ENCODE peak calls at places on chromosomes 13 and 19, in six cellular contexts. Q is HuH-7, K is T follicular helper cell, N is psoas muscle, U is kidney tubule cell, Y is kidney glomerular epithelial cell. H is an unnamed sample.

GRCh38 chr13:111114362-111115050 is 604 bp upstream of the ARHGEF7 start:
- DNase-seq in Q (no peak), K (no peak), N (peak; percentile 69), U (peak; percentile 17), Y (no peak), H (no peak)

GRCh38 chr19:48152552-48152951 is 17.6 kb downstream of the LIG1 start:
- DNase-seq in Q (peak; percentile 59), K (peak; percentile 43), N (peak; percentile 45), U (peak; percentile 56), Y (peak; percentile 27), H (peak; percentile 95)

GRCh38 chr19:46529622-46530451 is 34.2 kb upstream of the PNMA8B start:
- DNase-seq in Q (peak; percentile 67), K (peak; percentile 67), N (peak; percentile 70), U (peak; percentile 91), Y (peak; percentile 31), H (peak; percentile 74)

GRCh38 chr19:14059093-14059480 is 2.8 kb downstream of the PALM3 start:
- DNase-seq in Q (no peak), K (no peak), N (peak; percentile 24), U (no peak), Y (no peak), H (no peak)

GRCh38 chr13:44574466-44574855 is 1.7 kb downstream of the TSC22D1 start:
- DNase-seq in Q (no peak), K (no peak), N (no peak), U (no peak), Y (no peak), H (peak; percentile 14)

GRCh38 chr19:2261438-2262172 is 5.4 kb upstream of the JSRP1 start:
- DNase-seq in Q (no peak), K (no peak), N (no peak), U (peak; percentile 31), Y (no peak), H (no peak)

GRCh38 chr13:97568850-97569249 is 134.9 kb downstream of the RAP2A start:
- DNase-seq in Q (no peak), K (no peak), N (no peak), U (peak; percentile 71), Y (no peak), H (no peak)

GRCh38 chr13:65339236-65339635 is 1890.9 kb downstream of the PCDH9 start:
- DNase-seq in Q (no peak), K (no peak), N (no peak), U (no peak), Y (no peak), H (no peak)

GRCh38 chr13:89695343-89696257 is 1651.9 kb upstream of the MIR17HG start:
- DNase-seq in Q (peak; percentile 6), K (no peak), N (no peak), U (peak; percentile 69), Y (peak; percentile 38), H (peak; percentile 25)

GRCh38 chr19:48928164-48929005 is 5.1 kb upstream of the DHDH start:
- DNase-seq in Q (no peak), K (no peak), N (no peak), U (no peak), Y (no peak), H (no peak)